ENCODE peak calls at places on chromosomes 2 and 18, in nine cellular contexts. Q is astrocyte; E is ovary; J is naive thymus-derived CD4-positive, alpha-beta T cell; O is effector memory CD4-positive, alpha-beta T cell; H is CD8-positive, alpha-beta memory T cell; K is BE2C; N is AG04450; R is GM23248. T is an unnamed sample.

GRCh38 chr2:159982842-159983785 is 79.3 kb downstream of the PLA2R1 start:
- DNase-seq in Q (peak), E (no peak), J (no peak), O (no peak), H (no peak), K (no peak), N (no peak), R (peak), T (peak)

GRCh38 chr2:17620280-17620679 is 79.8 kb downstream of the VSNL1 start:
- DNase-seq in Q (peak), E (no peak), J (no peak), O (no peak), H (no peak), K (no peak), N (no peak), R (peak), T (peak)

GRCh38 chr18:36692909-36693308 is 135.9 kb downstream of the TPGS2 start:
- DNase-seq in Q (peak), E (no peak), J (no peak), O (no peak), H (no peak), K (no peak), N (peak), R (peak), T (no peak)

GRCh38 chr2:19351914-19352697 is 6.3 kb downstream of the OSR1 start:
- DNase-seq in Q (no peak), E (no peak), J (no peak), O (no peak), H (no peak), K (no peak), N (no peak), R (no peak), T (no peak)

GRCh38 chr18:37484893-37485834 is 80.4 kb downstream of the CELF4 start:
- DNase-seq in Q (no peak), E (peak), J (no peak), O (no peak), H (no peak), K (no peak), N (no peak), R (peak), T (peak)

GRCh38 chr2:205133544-205133943 is 548.8 kb upstream of the NRP2 start:
- DNase-seq in Q (no peak), E (peak), J (no peak), O (no peak), H (no peak), K (peak), N (no peak), R (no peak), T (peak)

GRCh38 chr2:56084117-56084936 is 99.5 kb upstream of the CCDC85A start:
- DNase-seq in Q (no peak), E (no peak), J (no peak), O (no peak), H (no peak), K (no peak), N (no peak), R (no peak), T (no peak)

GRCh38 chr2:199201539-199201938 is 256.2 kb downstream of the SATB2 start:
- DNase-seq in Q (no peak), E (no peak), J (no peak), O (no peak), H (no peak), K (no peak), N (no peak), R (no peak), T (no peak)

GRCh38 chr2:63993871-63994270 is 25.4 kb downstream of the VPS54 start:
- DNase-seq in Q (peak), E (no peak), J (peak), O (no peak), H (no peak), K (no peak), N (no peak), R (no peak), T (no peak)

GRCh38 chr2:11753886-11754704 is 7.7 kb downstream of the LPIN1 start:
- DNase-seq in Q (peak), E (no peak), J (peak), O (peak), H (peak), K (peak), N (no peak), R (peak), T (peak)

GRCh38 chr2:239143858-239144712 is 256.7 kb downstream of the HDAC4 start:
- DNase-seq in Q (peak), E (peak), J (peak), O (no peak), H (no peak), K (peak), N (peak), R (peak), T (peak)

GRCh38 chr18:45081579-45082181 is 401.0 kb downstream of the SETBP1 start:
- DNase-seq in Q (no peak), E (no peak), J (no peak), O (no peak), H (no peak), K (peak), N (no peak), R (no peak), T (no peak)

GRCh38 chr18:36711813-36712444 is 116.9 kb downstream of the TPGS2 start:
- DNase-seq in Q (peak), E (no peak), J (no peak), O (no peak), H (no peak), K (peak), N (peak), R (peak), T (peak)

GRCh38 chr2:98698896-98699295 is 32.0 kb downstream of the MGAT4A start:
- DNase-seq in Q (no peak), E (no peak), J (no peak), O (no peak), H (no peak), K (no peak), N (no peak), R (no peak), T (no peak)

GRCh38 chr18:27185025-27185763 is at the start of gene CHST9:
- DNase-seq in Q (no peak), E (no peak), J (no peak), O (no peak), H (no peak), K (no peak), N (no peak), R (no peak), T (no peak)

GRCh38 chr2:67503066-67503795 is 106.1 kb downstream of the ETAA1 start:
- DNase-seq in Q (peak), E (peak), J (no peak), O (no peak), H (no peak), K (no peak), N (peak), R (peak), T (peak)

GRCh38 chr2:15663802-15664201 is 72.1 kb downstream of the DDX1 start:
- DNase-seq in Q (no peak), E (no peak), J (no peak), O (no peak), H (no peak), K (no peak), N (no peak), R (no peak), T (no peak)

GRCh38 chr2:182642328-182642727 is 73.7 kb upstream of the DNAJC10 start:
- DNase-seq in Q (peak), E (no peak), J (no peak), O (no peak), H (peak), K (peak), N (no peak), R (peak), T (peak)

GRCh38 chr2:127485694-127486071 is 40.6 kb downstream of the IWS1 start:
- DNase-seq in Q (no peak), E (no peak), J (no peak), O (no peak), H (no peak), K (no peak), N (no peak), R (no peak), T (no peak)

GRCh38 chr2:214577769-214578168 is 166.9 kb downstream of the VWC2L start:
- DNase-seq in Q (peak), E (no peak), J (no peak), O (no peak), H (no peak), K (no peak), N (no peak), R (peak), T (no peak)

GRCh38 chr2:239258248-239258647 is 142.6 kb downstream of the HDAC4 start:
- DNase-seq in Q (no peak), E (no peak), J (no peak), O (no peak), H (no peak), K (no peak), N (no peak), R (no peak), T (no peak)

GRCh38 chr18:74498712-74499629 is 2.8 kb downstream of the CNDP2 start:
- DNase-seq in Q (peak), E (no peak), J (peak), O (peak), H (peak), K (no peak), N (no peak), R (peak), T (no peak)

GRCh38 chr2:132441051-132441450 is 24.4 kb downstream of the GPR39 start:
- DNase-seq in Q (no peak), E (no peak), J (no peak), O (no peak), H (no peak), K (no peak), N (no peak), R (no peak), T (no peak)

GRCh38 chr2:41967426-41968181 is 80.2 kb upstream of the PKDCC start:
- DNase-seq in Q (peak), E (no peak), J (no peak), O (no peak), H (no peak), K (no peak), N (no peak), R (peak), T (no peak)

GRCh38 chr18:37403100-37403781 is 162.4 kb downstream of the CELF4 start:
- DNase-seq in Q (peak), E (peak), J (no peak), O (no peak), H (no peak), K (no peak), N (peak), R (peak), T (peak)

GRCh38 chr2:151261977-151262291 is 271 bp upstream of the RBM43 start:
- DNase-seq in Q (no peak), E (no peak), J (no peak), O (no peak), H (no peak), K (no peak), N (no peak), R (no peak), T (no peak)

GRCh38 chr2:216555274-216555673 is 56.6 kb downstream of the RPL37A start:
- DNase-seq in Q (peak), E (no peak), J (no peak), O (no peak), H (no peak), K (peak), N (no peak), R (peak), T (peak)

GRCh38 chr2:196534533-196534932 is 105.0 kb upstream of the CCDC150 start:
- DNase-seq in Q (no peak), E (no peak), J (no peak), O (no peak), H (no peak), K (no peak), N (no peak), R (no peak), T (no peak)

GRCh38 chr2:194545978-194546377 is 1111.0 kb upstream of the SLC39A10 start:
- DNase-seq in Q (no peak), E (no peak), J (no peak), O (no peak), H (no peak), K (no peak), N (no peak), R (peak), T (peak)

GRCh38 chr18:3392467-3392855 is 57.5 kb upstream of the TGIF1 start:
- DNase-seq in Q (no peak), E (no peak), J (no peak), O (no peak), H (no peak), K (no peak), N (no peak), R (no peak), T (no peak)

GRCh38 chr2:69554981-69555380 is 88.6 kb downstream of the AAK1 start:
- DNase-seq in Q (no peak), E (no peak), J (no peak), O (no peak), H (no peak), K (no peak), N (no peak), R (no peak), T (peak)

GRCh38 chr2:181005326-181005655 is 24.9 kb downstream of the UBE2E3 start:
- DNase-seq in Q (no peak), E (no peak), J (no peak), O (no peak), H (no peak), K (no peak), N (no peak), R (no peak), T (no peak)

GRCh38 chr18:9736942-9737813 is 29.1 kb downstream of the RAB31 start:
- DNase-seq in Q (peak), E (no peak), J (no peak), O (no peak), H (no peak), K (peak), N (no peak), R (peak), T (no peak)

GRCh38 chr18:48941672-48942071 is 9.1 kb downstream of the SMAD7 start:
- DNase-seq in Q (no peak), E (no peak), J (no peak), O (no peak), H (no peak), K (no peak), N (no peak), R (peak), T (peak)
- H3K4me3 ChIP-seq in Q (peak), E (no peak), J (peak), O (peak), H (peak), K (no peak), N (no peak), R (peak), T (no peak)

DNA sequence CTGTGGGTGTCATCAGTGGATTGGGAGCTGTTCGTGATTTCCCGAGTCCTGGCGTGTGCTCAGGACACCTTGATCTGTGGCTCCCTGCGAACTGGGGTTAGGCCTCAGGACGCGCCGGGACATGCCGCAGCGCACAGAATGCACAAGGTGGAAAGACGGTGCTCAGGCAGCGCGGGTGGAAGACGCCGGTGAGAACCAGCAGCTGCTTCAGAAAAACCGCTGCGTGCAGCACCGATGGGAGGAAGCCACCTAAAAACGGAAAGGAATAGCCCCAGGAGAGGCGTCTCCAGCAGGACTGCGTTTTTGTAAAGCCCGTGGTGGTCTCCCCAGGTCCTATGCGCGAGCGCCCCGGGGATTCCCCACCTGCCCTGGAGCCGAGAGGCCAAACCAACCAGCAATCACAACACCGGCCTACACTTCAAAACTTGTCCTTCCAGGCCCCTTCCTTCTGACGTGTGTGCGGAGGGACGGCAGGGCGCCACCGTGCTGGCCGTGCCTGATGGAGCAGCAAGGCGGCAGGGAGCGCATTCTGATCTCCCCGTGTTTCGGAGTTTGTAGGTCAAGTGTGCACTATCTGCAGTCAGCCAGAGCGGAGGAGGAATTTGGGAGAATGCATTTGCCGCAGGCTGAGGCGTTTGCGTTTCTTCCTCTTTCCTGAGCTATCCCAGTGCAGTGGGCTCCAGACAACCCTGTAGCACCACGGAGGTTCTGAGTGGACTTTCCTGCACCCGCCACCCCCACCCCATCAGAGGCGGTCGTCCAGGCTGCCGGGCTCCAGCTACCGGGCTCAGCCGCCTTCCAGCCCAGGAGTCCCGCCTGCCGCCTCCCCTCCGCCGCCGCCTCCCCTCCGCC is 32.2 kb downstream of the RTP5 start:
- DNase-seq in Q (no peak), E (no peak), J (no peak), O (no peak), H (no peak), K (no peak), N (no peak), R (peak), T (no peak)
- H3K4me3 ChIP-seq in Q (no peak), E (no peak), J (no peak), O (no peak), H (no peak), K (no peak), N (no peak), R (peak), T (no peak)

DNA sequence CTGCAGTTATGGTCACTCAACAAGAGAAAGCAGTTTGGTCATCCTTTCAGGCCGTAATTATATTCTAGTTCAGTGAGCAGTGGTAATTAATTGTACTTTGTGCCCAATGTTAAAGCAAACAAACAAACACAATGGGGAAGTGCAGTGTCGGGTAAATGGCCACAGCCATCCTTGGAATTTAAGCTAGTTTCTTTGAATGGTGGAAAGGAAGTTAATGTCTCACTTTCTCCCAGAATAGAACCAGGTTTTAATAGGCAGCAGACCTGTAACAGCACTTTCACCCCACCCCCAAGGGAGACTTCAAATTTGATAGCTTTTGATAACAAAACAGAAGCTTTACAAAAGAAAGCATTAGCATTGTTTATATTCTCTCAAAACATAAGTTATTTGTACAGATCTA is 19.9 kb upstream of the ITGAV start:
- DNase-seq in Q (peak), E (no peak), J (no peak), O (no peak), H (no peak), K (no peak), N (no peak), R (no peak), T (no peak)
- H3K4me3 ChIP-seq in Q (no peak), E (no peak), J (no peak), O (no peak), H (no peak), K (no peak), N (no peak), R (no peak), T (no peak)

DNA sequence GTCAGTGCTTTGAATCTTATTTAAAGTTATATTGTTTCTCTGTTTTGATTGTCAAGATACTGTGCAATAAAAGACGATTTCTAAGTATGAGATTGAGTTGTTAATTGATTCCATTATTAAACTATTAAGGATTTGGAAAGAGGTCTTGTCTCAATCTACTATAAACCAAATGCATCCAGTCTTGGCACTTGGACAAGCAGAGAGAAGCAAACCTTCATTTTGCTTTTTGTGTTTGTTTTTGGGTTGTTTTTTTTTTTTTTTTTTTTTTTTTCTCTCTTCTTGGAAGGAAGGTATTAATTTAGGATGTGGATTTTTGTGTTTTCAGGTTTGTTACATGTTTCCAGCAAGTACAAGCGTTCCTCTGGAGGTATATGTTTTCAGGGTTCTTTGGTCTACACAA is 1.6 kb downstream of the PRKCE start:
- DNase-seq in Q (no peak), E (no peak), J (no peak), O (no peak), H (no peak), K (no peak), N (no peak), R (peak), T (no peak)
- H3K4me3 ChIP-seq in Q (peak), E (peak), J (peak), O (no peak), H (no peak), K (peak), N (peak), R (peak), T (peak)

GRCh38 chr2:162967826-162968225 is 129.3 kb upstream of the KCNH7 start:
- DNase-seq in Q (no peak), E (no peak), J (no peak), O (no peak), H (no peak), K (no peak), N (no peak), R (no peak), T (no peak)

GRCh38 chr2:162968306-162968705 is 129.7 kb upstream of the KCNH7 start:
- DNase-seq in Q (no peak), E (no peak), J (no peak), O (no peak), H (no peak), K (no peak), N (no peak), R (no peak), T (no peak)

GRCh38 chr2:162967137-162967536 is 128.6 kb upstream of the KCNH7 start:
- DNase-seq in Q (no peak), E (no peak), J (no peak), O (no peak), H (no peak), K (peak), N (no peak), R (no peak), T (no peak)

GRCh38 chr2:162974771-162975170 is 136.2 kb upstream of the KCNH7 start:
- DNase-seq in Q (no peak), E (no peak), J (no peak), O (no peak), H (no peak), K (no peak), N (no peak), R (no peak), T (no peak)

DNA sequence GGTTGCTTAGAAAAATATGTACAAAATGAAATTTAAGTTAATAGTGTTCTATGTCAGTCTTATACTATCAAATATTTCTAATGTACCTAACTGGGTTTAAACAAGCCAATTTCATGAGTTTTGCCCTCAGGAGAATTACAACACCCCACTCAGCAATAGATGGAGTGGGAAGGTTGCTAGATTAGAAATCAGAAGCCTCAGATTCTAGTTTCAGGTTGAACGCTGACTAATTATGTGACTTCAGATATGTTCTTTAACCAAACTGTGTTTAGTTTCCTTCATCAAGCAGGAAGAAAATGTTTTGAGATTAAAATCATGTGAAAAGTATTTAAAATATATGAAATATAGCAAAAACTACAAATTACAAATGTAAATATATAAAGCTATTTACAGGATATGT is 133.8 kb upstream of the KCNH7 start:
- DNase-seq in Q (no peak), E (no peak), J (no peak), O (no peak), H (no peak), K (no peak), N (no peak), R (no peak), T (no peak)
- H3K4me3 ChIP-seq in Q (no peak), E (no peak), J (no peak), O (no peak), H (no peak), K (no peak), N (no peak), R (no peak), T (no peak)

DNA sequence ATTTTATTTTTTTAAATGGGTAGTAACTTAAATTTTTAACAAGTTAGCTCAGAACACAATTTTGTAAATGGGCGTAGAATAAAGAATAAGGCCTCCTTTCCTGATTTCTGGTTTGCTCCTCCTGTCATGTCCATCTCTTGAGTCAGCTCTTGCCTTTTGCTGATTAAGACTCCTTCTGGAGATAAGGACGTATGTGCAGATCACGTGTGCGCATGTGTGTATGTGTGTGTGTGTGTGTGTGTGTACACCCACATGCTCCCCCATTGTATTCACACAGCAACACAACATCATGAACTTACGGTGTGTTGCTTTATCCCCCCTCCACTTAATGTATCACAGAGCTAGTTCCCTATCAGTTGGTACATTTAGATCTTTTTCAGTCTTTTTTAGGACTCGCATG is 182.9 kb downstream of the PRKCE start:
- DNase-seq in Q (no peak), E (no peak), J (no peak), O (no peak), H (no peak), K (no peak), N (no peak), R (no peak), T (no peak)
- H3K4me3 ChIP-seq in Q (no peak), E (no peak), J (no peak), O (no peak), H (no peak), K (no peak), N (no peak), R (no peak), T (no peak)